ENCODE peak calls at places on chromosome 7, in eight cellular contexts. J is MM.1S; U is gastrocnemius medialis; G is dermis microvascular lymphatic vessel endothelial cell; B is stimulated activated CD4-positive, alpha-beta T cell treated with anti-CD3 and anti-CD28 coated beads, Interleukin-12 subunit alpha, Interleukin-12 subunit beta, amount 100 ng/mL, for 4 hours; I is germinal center; Z is activated effector memory CD4-positive, alpha-beta T cell treated with Interleukin-2 at 50 U/mL for 16 hours; M is iPS-NIHi11. Q is an unnamed sample.

GRCh38 chr7:130387628-130388403 is 7.5 kb downstream of the CPA1 start:
- DNase-seq in J (no peak), U (no peak), G (no peak), B (no peak), I (no peak), Z (no peak), M (no peak), Q (no peak)

GRCh38 chr7:8827329-8827728 is 393.9 kb downstream of the NXPH1 start:
- DNase-seq in J (no peak), U (no peak), G (no peak), B (no peak), I (no peak), Z (no peak), M (no peak), Q (no peak)

GRCh38 chr7:130996841-130997231 is 262.8 kb upstream of the KLF14 start:
- DNase-seq in J (no peak), U (no peak), G (no peak), B (no peak), I (peak), Z (no peak), M (no peak), Q (no peak)

GRCh38 chr7:115125312-115125711 is 203.4 kb downstream of the MDFIC start:
- DNase-seq in J (no peak), U (no peak), G (no peak), B (no peak), I (no peak), Z (no peak), M (no peak), Q (no peak)

GRCh38 chr7:151428393-151429231 is 11.3 kb downstream of the CRYGN start:
- DNase-seq in J (no peak), U (no peak), G (no peak), B (no peak), I (no peak), Z (no peak), M (peak), Q (no peak)

GRCh38 chr7:69787736-69788431 is 189.6 kb downstream of the AUTS2 start:
- DNase-seq in J (no peak), U (no peak), G (no peak), B (no peak), I (no peak), Z (no peak), M (no peak), Q (no peak)

GRCh38 chr7:90677742-90678439 is 81.8 kb downstream of the CDK14 start:
- DNase-seq in J (no peak), U (no peak), G (no peak), B (no peak), I (no peak), Z (no peak), M (no peak), Q (no peak)

GRCh38 chr7:94012748-94013147 is 8.6 kb upstream of the BET1 start:
- DNase-seq in J (peak), U (no peak), G (no peak), B (no peak), I (no peak), Z (no peak), M (peak), Q (no peak)

GRCh38 chr7:137296551-137296950 is 47.0 kb downstream of the PTN start:
- DNase-seq in J (no peak), U (no peak), G (no peak), B (no peak), I (no peak), Z (no peak), M (no peak), Q (no peak)

GRCh38 chr7:69911337-69911736 is 313.1 kb downstream of the AUTS2 start:
- DNase-seq in J (no peak), U (no peak), G (no peak), B (no peak), I (no peak), Z (no peak), M (no peak), Q (no peak)

GRCh38 chr7:55641811-55642210 is 69.5 kb upstream of the VOPP1 start:
- DNase-seq in J (peak), U (no peak), G (no peak), B (no peak), I (no peak), Z (no peak), M (no peak), Q (no peak)

GRCh38 chr7:130425798-130426197 is 15.0 kb downstream of the CEP41 start:
- DNase-seq in J (no peak), U (no peak), G (no peak), B (no peak), I (no peak), Z (no peak), M (no peak), Q (no peak)

GRCh38 chr7:26376208-26376917 is 84.7 kb downstream of the SNX10 start:
- DNase-seq in J (peak), U (no peak), G (no peak), B (peak), I (peak), Z (no peak), M (peak), Q (no peak)

GRCh38 chr7:77199008-77199966 is at the start of gene FGL2:
- DNase-seq in J (peak), U (peak), G (no peak), B (peak), I (peak), Z (peak), M (peak), Q (no peak)

GRCh38 chr7:55457801-55458200 is 92.7 kb downstream of the LANCL2 start:
- DNase-seq in J (no peak), U (no peak), G (no peak), B (no peak), I (no peak), Z (no peak), M (no peak), Q (no peak)